ENCODE peak calls at places on chromosomes 7 and 10, in four cellular contexts. Z is ELR; V is astrocyte; B is naive thymus-derived CD8-positive, alpha-beta T cell. Y is an unnamed sample.
A peak's percentile ranks its signal among the peaks of the same experiment; 100 is the strongest.

GRCh38 chr7:128357366-128357662 is 4.2 kb downstream of the PRRT4 start:
- DNase-seq in Z (no peak), V (no peak), B (no peak), Y (no peak)

GRCh38 chr7:70459546-70459945 is 672.4 kb upstream of the GALNT17 start:
- DNase-seq in Z (no peak), V (no peak), B (no peak), Y (no peak)

GRCh38 chr7:12647364-12648219 is 39.8 kb upstream of the ARL4A start:
- DNase-seq in Z (peak; percentile 98), V (peak; percentile 76), B (no peak), Y (no peak)

GRCh38 chr7:2060701-2061100 is 172.0 kb downstream of the MAD1L1 start:
- DNase-seq in Z (no peak), V (peak; percentile 91), B (no peak), Y (no peak)

GRCh38 chr10:89810908-89811515 is 109.6 kb downstream of the KIF20B start:
- DNase-seq in Z (no peak), V (no peak), B (no peak), Y (no peak)

GRCh38 chr10:124008187-124008970 is 85.0 kb downstream of the CHST15 start:
- DNase-seq in Z (no peak), V (no peak), B (no peak), Y (no peak)

GRCh38 chr7:2450198-2451107 is 25.7 kb downstream of the GRIFIN start:
- DNase-seq in Z (no peak), V (no peak), B (no peak), Y (no peak)

GRCh38 chr7:22214000-22214399 is 143.0 kb downstream of the RAPGEF5 start:
- DNase-seq in Z (no peak), V (no peak), B (no peak), Y (no peak)